ENCODE peak calls at places on chromosome 15, in seven cellular contexts. Z, I, D, J, P, F and A are unnamed samples.

GRCh38 chr15:42549052-42549491 is 434 bp downstream of the HAUS2 start:
- DNase-seq in P (no peak), Z (peak), F (peak), D (no peak), J (no peak), I (peak), A (peak)

GRCh38 chr15:86021281-86022264 is 58.1 kb upstream of the AGBL1 start:
- DNase-seq in I (no peak), J (no peak), Z (no peak), P (no peak), D (peak), F (no peak), A (no peak)

GRCh38 chr15:58298883-58299282 is 132.9 kb upstream of the LIPC start:
- DNase-seq in D (no peak), Z (no peak), F (no peak), I (no peak), P (no peak), J (no peak), A (no peak)

GRCh38 chr15:74322558-74323180 is 44.8 kb downstream of the CYP11A1 start:
- DNase-seq in D (peak), F (peak), Z (peak), P (peak), J (peak), I (peak), A (peak)

GRCh38 chr15:31453558-31454318 is 127.1 kb downstream of the KLF13 start:
- DNase-seq in D (no peak), Z (no peak), J (no peak), I (no peak), P (no peak), F (no peak), A (no peak)

GRCh38 chr15:64356443-64357040 is 569 bp upstream of the CSNK1G1 start:
- DNase-seq in P (no peak), Z (no peak), J (no peak), D (no peak), F (no peak), I (no peak), A (peak)

GRCh38 chr15:88118035-88118434 is 138.5 kb downstream of the NTRK3 start:
- DNase-seq in Z (no peak), F (no peak), I (no peak), P (no peak), J (no peak), D (no peak), A (no peak)

GRCh38 chr15:85706779-85707518 is 87.8 kb downstream of the KLHL25 start:
- DNase-seq in D (peak), P (peak), J (no peak), F (peak), Z (no peak), I (no peak), A (no peak)

GRCh38 chr15:29132110-29132420 is 137.6 kb downstream of the NSMCE3 start:
- DNase-seq in D (no peak), F (no peak), J (no peak), I (no peak), P (no peak), Z (no peak), A (no peak)

GRCh38 chr15:56763496-56763895 is 30.2 kb upstream of the ZNF280D start:
- DNase-seq in P (no peak), J (no peak), Z (no peak), F (no peak), I (no peak), D (no peak), A (no peak)

GRCh38 chr15:23035964-23036566 is 3.3 kb downstream of the TUBGCP5 start:
- DNase-seq in Z (peak), P (no peak), F (peak), I (peak), D (peak), J (no peak), A (peak)
- TF ChIP-seq CTCF in Z (peak), P (peak), F (peak), I (peak), D (peak), J (peak), A (peak)

DNA sequence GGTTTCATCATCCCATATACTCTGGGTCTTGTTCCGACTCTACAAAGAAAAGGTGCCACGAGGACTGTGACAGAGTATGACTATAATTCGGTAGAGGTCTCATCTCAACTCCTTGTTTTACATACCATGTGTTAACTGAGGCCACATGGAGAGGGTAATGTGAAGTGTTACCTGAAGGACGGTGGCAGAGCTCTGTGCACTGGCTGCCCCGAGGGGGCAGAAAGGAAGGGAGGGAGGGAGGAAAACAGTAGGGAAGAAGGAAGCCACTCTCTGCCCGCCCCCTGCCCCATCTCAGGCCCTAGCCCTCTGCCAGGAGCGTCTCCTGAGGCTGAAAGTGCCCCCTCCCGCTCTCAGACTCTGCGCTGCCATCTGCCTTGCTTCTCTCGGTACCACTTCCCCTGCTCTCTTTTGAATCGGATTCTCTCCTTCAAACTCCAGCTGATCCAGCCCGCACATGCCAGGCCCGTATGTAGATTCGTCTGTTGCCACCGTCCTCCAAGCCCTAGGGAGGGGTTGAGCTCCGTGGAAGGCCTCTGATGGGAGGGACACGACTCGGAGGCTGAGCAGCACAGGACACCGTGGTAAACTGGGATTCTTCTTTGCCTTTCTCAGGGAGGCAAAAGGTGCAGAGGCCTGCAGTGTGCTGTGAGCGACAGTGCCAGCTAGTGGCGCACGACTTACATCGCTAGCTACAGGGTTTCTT is 70.5 kb upstream of the ATP10A start:
- DNase-seq in J (peak), P (peak), F (peak), D (peak), I (no peak), Z (peak), A (no peak)
- TF ChIP-seq CTCF in J (peak), P (peak), F (peak), D (peak), I (peak), Z (peak), A (peak)

GRCh38 chr15:34987623-34987981 is 485 bp downstream of the ZNF770 start:
- DNase-seq in P (no peak), J (no peak), Z (no peak), F (no peak), D (no peak), I (peak), A (no peak)

GRCh38 chr15:34987982-34988873 is at the start of gene ZNF770:
- DNase-seq in I (peak), P (peak), D (peak), Z (peak), F (peak), J (peak), A (peak)

GRCh38 chr15:34986326-34987181 is 1.5 kb downstream of the ZNF770 start:
- DNase-seq in I (no peak), F (no peak), Z (peak), D (no peak), J (no peak), P (no peak), A (no peak)

GRCh38 chr15:34987182-34987488 is 952 bp downstream of the ZNF770 start:
- DNase-seq in F (no peak), Z (peak), I (no peak), D (no peak), P (no peak), J (no peak), A (no peak)

DNA sequence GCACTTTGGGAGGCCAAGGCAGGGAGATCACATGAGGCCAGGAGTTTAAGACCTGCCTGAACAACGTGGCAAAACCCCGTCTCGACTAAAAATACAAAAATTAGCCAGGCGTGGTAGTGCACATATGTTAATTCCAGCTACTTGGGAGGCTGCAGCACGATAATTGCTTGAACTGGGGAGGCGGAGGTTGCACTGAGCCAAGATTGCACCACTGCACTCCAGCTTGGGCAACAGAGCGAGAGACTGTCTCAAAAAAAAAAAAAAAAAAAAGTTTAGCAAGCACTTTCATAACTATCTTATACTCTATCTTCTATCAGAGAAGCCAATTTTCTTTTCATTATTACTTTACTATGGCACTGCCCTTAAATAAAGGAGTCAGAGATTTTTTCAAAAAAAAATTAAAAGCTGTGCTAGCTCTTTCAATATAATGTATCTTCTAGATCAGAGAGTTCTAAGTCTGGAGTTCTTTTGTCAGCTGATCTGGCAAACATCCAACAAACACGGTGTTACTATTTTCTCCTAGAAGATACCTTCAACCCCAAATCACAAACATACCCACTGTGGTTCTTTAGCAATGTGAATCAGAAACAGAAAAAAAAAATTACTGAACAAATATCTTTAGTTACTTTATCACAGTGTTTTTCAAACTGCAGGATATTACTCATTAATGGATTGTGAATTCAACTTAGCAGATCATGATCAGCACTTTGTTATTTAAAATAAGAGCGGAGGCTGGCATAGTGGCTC is 3.0 kb downstream of the ZNF770 start:
- DNase-seq in F (no peak), P (peak), D (peak), Z (peak), J (no peak), I (no peak), A (no peak)
- TF ChIP-seq CTCF in F (no peak), P (no peak), D (no peak), Z (no peak), J (no peak), I (no peak), A (no peak)

GRCh38 chr15:96351801-96352593 is 21.5 kb downstream of the NR2F2 start:
- DNase-seq in Z (peak), D (peak), I (no peak), F (no peak), P (no peak), J (no peak), A (no peak)
- TF ChIP-seq CTCF in Z (no peak), D (no peak), I (no peak), F (no peak), P (no peak), J (no peak), A (peak)

DNA sequence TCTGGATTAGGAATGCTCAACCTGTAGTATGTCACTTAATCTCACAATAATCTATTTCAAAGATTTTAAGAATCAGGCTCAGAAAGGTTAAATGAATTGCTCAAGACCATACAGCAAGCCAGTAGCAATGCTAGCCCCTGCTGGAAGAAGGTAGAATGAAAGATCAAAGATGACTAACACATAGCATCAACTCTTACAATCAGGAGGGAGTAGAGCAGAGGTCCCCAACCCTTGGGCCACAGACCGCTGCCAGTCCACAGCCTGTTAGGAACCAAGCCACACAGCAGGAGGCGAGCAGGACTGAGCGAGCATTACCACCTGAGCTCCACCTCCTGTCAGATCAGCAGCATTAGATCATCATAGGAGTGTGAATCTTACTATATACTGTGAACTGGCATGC is 15.5 kb upstream of the GATM start:
- DNase-seq in J (no peak), P (no peak), I (no peak), Z (no peak), D (no peak), F (no peak), A (no peak)
- TF ChIP-seq CTCF in J (peak), P (no peak), I (peak), Z (peak), D (peak), F (no peak), A (peak)

DNA sequence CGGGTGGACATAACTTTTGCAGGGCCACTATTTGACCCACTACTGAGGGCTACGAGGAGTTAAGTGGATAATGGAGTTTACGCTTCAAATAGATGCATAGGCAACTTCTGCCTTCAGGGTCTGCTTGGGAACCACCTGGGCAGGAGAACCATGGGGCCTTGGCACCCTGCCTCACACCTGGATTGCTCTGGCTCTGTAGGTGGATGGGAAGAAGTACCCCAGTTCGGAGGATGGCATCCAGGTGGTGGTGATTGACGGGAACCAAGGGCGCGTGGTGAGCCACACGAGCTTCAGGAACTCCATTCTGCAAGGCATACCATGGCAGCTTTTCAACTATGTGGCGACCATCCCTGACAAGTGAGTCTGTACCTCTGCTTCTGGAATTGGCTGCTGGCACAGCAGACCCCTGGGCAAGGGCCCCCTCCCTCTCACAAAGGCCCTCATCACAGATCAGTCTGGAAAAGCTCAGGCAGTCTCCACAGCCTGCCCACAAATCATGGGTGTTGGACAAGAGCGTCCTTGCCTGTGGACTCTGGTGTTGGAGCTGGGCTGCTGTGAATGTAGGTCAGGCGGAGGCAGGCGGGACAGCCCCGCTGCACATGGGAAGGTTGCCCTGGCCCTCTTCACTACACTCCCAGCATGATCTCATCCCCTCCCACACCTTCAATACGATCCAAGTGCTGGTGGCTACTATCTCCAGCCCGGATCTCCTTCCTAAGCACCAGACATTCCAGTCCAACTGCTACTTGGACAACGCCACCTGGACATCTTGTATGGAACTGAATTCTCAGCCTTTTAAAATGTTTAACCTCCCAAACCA is 46.7 kb downstream of the MESD start:
- DNase-seq in P (peak), J (peak), I (no peak), D (no peak), F (no peak), Z (no peak), A (no peak)
- TF ChIP-seq CTCF in P (no peak), J (no peak), I (no peak), D (no peak), F (no peak), Z (no peak), A (no peak)

GRCh38 chr15:25682349-25682748 is 180.8 kb downstream of the ATP10A start:
- DNase-seq in P (peak), I (no peak), Z (no peak), F (no peak), J (peak), D (no peak), A (no peak)

GRCh38 chr15:25685216-25685569 is 177.9 kb downstream of the ATP10A start:
- DNase-seq in I (no peak), F (no peak), J (no peak), Z (no peak), P (no peak), D (no peak), A (no peak)

GRCh38 chr15:25683415-25683814 is 179.7 kb downstream of the ATP10A start:
- DNase-seq in F (no peak), I (no peak), D (no peak), Z (no peak), P (no peak), J (no peak), A (no peak)

GRCh38 chr15:25684521-25685215 is 178.5 kb downstream of the ATP10A start:
- DNase-seq in D (peak), F (no peak), I (no peak), J (no peak), Z (no peak), P (peak), A (no peak)

DNA sequence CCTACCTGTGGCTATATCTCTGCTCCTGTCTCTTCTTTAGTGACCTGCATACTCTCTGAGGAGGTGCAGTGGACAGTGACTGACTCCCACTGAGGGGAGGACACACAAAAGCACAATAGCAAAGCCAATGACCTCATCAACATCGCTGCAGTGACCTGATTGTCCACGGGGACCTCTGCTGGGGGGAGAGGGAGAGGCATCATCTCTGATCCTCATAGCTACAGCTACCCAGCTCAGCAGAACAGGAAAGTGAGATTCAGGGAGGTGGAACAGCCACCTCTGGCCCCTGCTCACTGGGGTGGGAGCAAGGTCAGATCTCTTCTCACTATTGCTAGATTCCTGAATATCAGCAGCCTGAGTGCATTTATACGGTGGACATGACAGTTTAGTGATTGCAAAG is 179.2 kb downstream of the ATP10A start:
- DNase-seq in P (no peak), J (no peak), Z (no peak), D (no peak), F (no peak), I (no peak), A (no peak)
- TF ChIP-seq CTCF in P (no peak), J (no peak), Z (peak), D (no peak), F (no peak), I (no peak), A (no peak)